ENCODE peak calls at places on chromosomes 16 and 17, in four cellular contexts. O is renal cortical epithelial cell, N is heart left ventricle, P is ACHN. E is an unnamed sample.

GRCh38 chr16:2429771-2430663 is 770 bp downstream of the CCNF start:
- DNase-seq in O (peak; percentile 28), N (no peak), P (peak; percentile 31), E (no peak)

GRCh38 chr16:12392585-12393089 is 411.1 kb downstream of the CPPED1 start:
- DNase-seq in O (peak; percentile 15), N (no peak), P (no peak), E (no peak)

GRCh38 chr16:4795181-4795827 is at the start of gene SMIM22:
- DNase-seq in O (no peak), N (no peak), P (no peak), E (no peak)

GRCh38 chr17:6843241-6843890 is 11.8 kb upstream of the TEKT1 start:
- DNase-seq in O (peak; percentile 73), N (no peak), P (peak; percentile 63), E (peak; percentile 29)

GRCh38 chr17:81489012-81489968 is 23.3 kb downstream of the ACTG1 start:
- DNase-seq in O (no peak), N (no peak), P (no peak), E (no peak)

GRCh38 chr17:57121308-57122042 is 36.4 kb downstream of the AKAP1 start:
- DNase-seq in O (peak; percentile 21), N (no peak), P (peak; percentile 60), E (no peak)

GRCh38 chr17:77456951-77457548 is 316.3 kb downstream of the SEC14L1 start:
- DNase-seq in O (no peak), N (no peak), P (no peak), E (no peak)

GRCh38 chr17:37527249-37527851 is 37.7 kb downstream of the DUSP14 start:
- DNase-seq in O (peak; percentile 71), N (no peak), P (peak; percentile 72), E (peak; percentile 14)

GRCh38 chr16:9929836-9930235 is 252.4 kb downstream of the GRIN2A start:
- DNase-seq in O (no peak), N (no peak), P (no peak), E (no peak)

GRCh38 chr17:40926341-40926740 is 11.1 kb downstream of the KRT23 start:
- DNase-seq in O (no peak), N (no peak), P (no peak), E (no peak)

GRCh38 chr17:4476512-4477070 is 22.1 kb upstream of the SPNS2 start:
- DNase-seq in O (no peak), N (no peak), P (no peak), E (no peak)

GRCh38 chr17:77724876-77725615 is 233.5 kb upstream of the TNRC6C start:
- DNase-seq in O (no peak), N (no peak), P (no peak), E (no peak)

GRCh38 chr17:20986767-20987510 is 55.9 kb downstream of the USP22 start:
- DNase-seq in O (no peak), N (no peak), P (no peak), E (no peak)

GRCh38 chr17:1606352-1606985 is 22.2 kb downstream of the SLC43A2 start:
- DNase-seq in O (no peak), N (no peak), P (no peak), E (no peak)

GRCh38 chr17:50779747-50780363 is 12.5 kb upstream of the ANKRD40CL start:
- DNase-seq in O (no peak), N (no peak), P (no peak), E (no peak)

GRCh38 chr16:7351572-7351971 is 18.9 kb downstream of the RBFOX1 start:
- DNase-seq in O (no peak), N (no peak), P (no peak), E (no peak)

GRCh38 chr17:31811021-31811565 is 48.0 kb downstream of the COPRS start:
- DNase-seq in O (no peak), N (no peak), P (no peak), E (no peak)

GRCh38 chr17:45646288-45646988 is 137.7 kb upstream of the CRHR1 start:
- DNase-seq in O (no peak), N (no peak), P (no peak), E (no peak)

GRCh38 chr17:66494023-66494803 is 191.8 kb downstream of the PRKCA start:
- DNase-seq in O (peak; percentile 75), N (no peak), P (peak; percentile 81), E (peak; percentile 92)

E was measured in Daoy.